ENCODE peak calls at places on chromosomes 11 and 22, in six cellular contexts. U is thoracic aorta, M is adipocyte, R is fibroblast of the aortic adventitia, J is dorsolateral prefrontal cortex, Q is left ventricle myocardium inferior. E is an unnamed sample.

GRCh38 chr11:94855666-94856065 is 87.5 kb downstream of the AMOTL1 start:
- DNase-seq in M (no peak), Q (no peak), U (no peak), J (no peak), R (no peak), E (no peak)

GRCh38 chr22:40324468-40325305 is 21.6 kb upstream of the ADSL start:
- DNase-seq in J (no peak), M (no peak), Q (no peak), R (no peak), U (no peak), E (no peak)

GRCh38 chr22:36589856-36590255 is 60.9 kb upstream of the EIF3D start:
- DNase-seq in Q (no peak), J (no peak), M (no peak), R (no peak), U (no peak), E (no peak)

GRCh38 chr22:37639771-37640590 is 512 bp downstream of the SH3BP1 start:
- DNase-seq in Q (no peak), J (no peak), U (no peak), M (peak; percentile 39), R (no peak), E (no peak)

GRCh38 chr11:92340839-92341238 is 116.2 kb downstream of the FAT3 start:
- DNase-seq in R (peak; percentile 5), U (no peak), M (no peak), Q (no peak), J (no peak), E (no peak)

GRCh38 chr11:12376259-12376971 is 956 bp upstream of the PARVA start:
- DNase-seq in U (no peak), Q (peak; percentile 50), R (peak; percentile 84), M (peak; percentile 41), J (no peak), E (no peak)

GRCh38 chr11:116687458-116688201 is 85.2 kb downstream of the BUD13 start:
- DNase-seq in M (no peak), J (no peak), R (no peak), U (no peak), Q (no peak), E (no peak)

GRCh38 chr11:121563900-121564822 is 111.4 kb upstream of the SORL1-AS1 start:
- DNase-seq in J (no peak), R (no peak), M (peak; percentile 32), Q (no peak), U (no peak), E (no peak)

GRCh38 chr22:32539631-32540449 is 65.2 kb downstream of the FBXO7 start:
- DNase-seq in M (no peak), Q (no peak), J (no peak), R (no peak), U (no peak), E (no peak)

GRCh38 chr22:35742342-35743100 is 24.8 kb downstream of the APOL5 start:
- DNase-seq in U (no peak), Q (no peak), J (no peak), R (peak; percentile 69), M (peak; percentile 79), E (no peak)

GRCh38 chr11:13012037-13012693 is 3.0 kb downstream of the RASSF10 start:
- DNase-seq in M (no peak), Q (no peak), J (no peak), R (no peak), U (no peak), E (no peak)

GRCh38 chr11:102850973-102851745 is 7.8 kb upstream of the MMP3 start:
- DNase-seq in M (peak; percentile 52), J (no peak), R (peak; percentile 63), Q (no peak), U (no peak), E (no peak)

GRCh38 chr22:26428515-26429457 is at the start of gene ASPHD2:
- DNase-seq in M (peak; percentile 77), Q (peak; percentile 41), R (peak; percentile 58), U (no peak), J (peak; percentile 79), E (no peak)

GRCh38 chr11:88414981-88415391 is 77.5 kb upstream of the CTSC start:
- DNase-seq in J (no peak), M (no peak), R (peak; percentile 6), U (no peak), Q (no peak), E (no peak)

GRCh38 chr11:128964463-128964930 is 21.8 kb upstream of the TP53AIP1 start:
- DNase-seq in J (no peak), Q (no peak), U (no peak), R (no peak), M (no peak), E (no peak)

GRCh38 chr22:23305922-23306374 is 125.6 kb downstream of the BCR start:
- DNase-seq in R (peak; percentile 72), J (peak; percentile 80), Q (peak; percentile 79), U (peak; percentile 43), M (peak; percentile 81), E (no peak)

GRCh38 chr11:13030857-13031256 is 21.7 kb downstream of the RASSF10 start:
- DNase-seq in M (no peak), J (no peak), U (no peak), Q (peak; percentile 58), R (no peak), E (no peak)

GRCh38 chr22:43745783-43746356 is 66.2 kb downstream of the EFCAB6 start:
- DNase-seq in M (no peak), J (no peak), U (no peak), R (no peak), Q (no peak), E (no peak)

GRCh38 chr11:74288911-74289310 is 22.5 kb downstream of the P4HA3 start:
- DNase-seq in R (peak; percentile 75), J (no peak), Q (no peak), M (no peak), U (no peak), E (no peak)

DNA sequence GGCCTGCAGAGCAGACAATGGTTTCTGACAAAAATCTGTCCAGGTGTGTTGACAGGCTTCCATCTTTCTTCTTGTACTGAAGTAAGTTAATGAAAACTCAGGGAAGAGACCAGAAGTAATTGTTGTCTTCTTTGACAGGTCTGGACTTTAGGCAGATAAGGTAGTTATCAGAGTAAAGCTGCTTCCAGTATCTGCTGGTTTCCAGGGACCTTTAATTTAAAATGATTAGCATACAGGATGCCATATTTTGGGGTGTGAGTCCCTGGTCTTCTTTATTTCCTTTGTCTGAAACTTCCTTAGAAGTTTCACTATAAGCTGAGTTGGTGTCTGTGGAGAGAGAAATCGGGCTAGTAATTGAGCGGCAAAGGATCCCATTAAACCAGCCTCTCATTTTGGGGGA is 1.5 kb downstream of the TMX2 start:
- DNase-seq in Q (no peak), M (no peak), R (no peak), U (no peak), J (no peak), E (no peak)
- H3K4me3 ChIP-seq in Q (peak overlapping the region; percentile 87), M (peak overlapping the region; percentile 99), R (peak overlapping the region; percentile 99), U (peak overlapping the region; percentile 95), J (peak overlapping the region; percentile 94), E (peak overlapping the region; percentile 96)

GRCh38 chr11:62879554-62879953 is 1.1 kb upstream of the SLC3A2 start:
- DNase-seq in J (no peak), M (no peak), Q (no peak), R (peak; percentile 58), U (no peak), E (no peak)
- H3K4me3 ChIP-seq in J (peak overlapping the region; percentile 97), M (peak overlapping the region; percentile 99), Q (peak overlapping the region; percentile 90), R (peak overlapping the region; percentile 99), U (peak overlapping the region; percentile 79), E (peak overlapping the region; percentile 99)

DNA sequence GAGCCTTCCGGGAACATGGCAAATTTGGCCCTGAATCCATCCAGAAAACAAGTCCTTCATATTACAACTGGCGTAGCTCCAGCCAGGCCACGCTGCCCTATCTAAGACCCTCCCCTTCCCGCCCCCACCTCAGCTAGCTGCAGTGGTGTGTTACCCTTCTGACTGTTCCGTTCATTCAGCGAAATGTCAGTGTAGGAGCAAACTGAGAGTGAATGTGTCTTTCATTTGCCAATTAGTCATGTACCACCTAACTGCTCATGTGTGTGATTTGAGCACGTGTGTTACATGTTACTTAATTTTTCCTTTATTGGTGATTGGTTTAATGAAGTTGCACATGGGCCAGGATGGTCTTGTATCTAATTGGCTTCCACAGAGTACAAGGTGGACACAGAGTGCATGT is 34.8 kb upstream of the POU2AF1 start:
- DNase-seq in R (no peak), U (no peak), J (no peak), M (no peak), Q (no peak), E (no peak)
- H3K4me3 ChIP-seq in R (no peak overlapping the region), U (no peak overlapping the region), J (no peak overlapping the region), M (no peak overlapping the region), Q (no peak overlapping the region), E (no peak overlapping the region)

GRCh38 chr11:69401715-69402114 is 79.7 kb upstream of the LINC01488 start:
- DNase-seq in R (no peak), Q (no peak), U (no peak), M (no peak), J (no peak), E (no peak)
- H3K4me3 ChIP-seq in R (no peak overlapping the region), Q (no peak overlapping the region), U (no peak overlapping the region), M (no peak overlapping the region), J (no peak overlapping the region), E (no peak overlapping the region)

DNA sequence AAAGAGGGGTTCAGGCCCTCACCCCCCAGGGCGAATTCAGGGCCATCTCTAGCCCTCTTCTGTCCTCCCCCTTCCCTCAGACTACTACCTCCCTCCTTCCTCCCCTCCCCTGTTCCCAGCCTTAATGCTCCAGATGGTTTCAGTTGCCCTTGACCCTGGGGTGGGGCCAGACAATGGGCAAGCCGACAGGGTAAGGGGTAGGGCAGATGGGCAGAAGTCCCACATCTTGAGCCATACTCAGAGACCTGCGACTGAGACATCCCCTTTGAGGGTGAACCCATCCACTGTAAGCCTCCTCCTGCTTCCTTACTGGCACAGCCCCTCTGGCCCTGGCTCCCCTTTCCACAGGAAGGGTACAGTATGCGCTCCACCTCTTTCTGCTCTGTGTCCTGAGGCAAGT is 1.9 kb downstream of the RHBDD3 start:
- DNase-seq in M (peak; percentile 45), Q (no peak), J (no peak), U (no peak), R (peak; percentile 22), E (no peak)
- H3K4me3 ChIP-seq in M (peak overlapping the region; percentile 98), Q (peak overlapping the region; percentile 95), J (no peak overlapping the region), U (no peak overlapping the region), R (peak overlapping the region; percentile 33), E (no peak overlapping the region)

GRCh38 chr11:313787-314547 is at the start of gene IFITM1:
- DNase-seq in U (no peak), R (peak; percentile 91), M (peak; percentile 89), Q (no peak), J (no peak), E (no peak)
- H3K4me3 ChIP-seq in U (peak within 1 kb of the TSS; percentile 57), R (peak within 1 kb of the TSS; percentile 84), M (peak within 1 kb of the TSS; percentile 80), Q (peak within 1 kb of the TSS; percentile 74), J (peak within 1 kb of the TSS; percentile 50), E (peak within 1 kb of the TSS; percentile 77)

E was measured in esophagus squamous epithelium.